ENCODE peak calls at places on chromosomes 6 and 20, in nine cellular contexts. T is aorta, G is lower lobe of right lung, W is Peyer's patch, P is uterus, V is pancreas, B is gastrocnemius medialis, Y is astrocyte of the spinal cord, I is brain microvascular endothelial cell. Q is an unnamed sample.
A peak's percentile ranks its signal among the peaks of the same experiment; 100 is the strongest.

GRCh38 chr6:121485359-121485809 is 49.9 kb downstream of the GJA1 start:
- DNase-seq in I (no peak), G (no peak), W (no peak), P (no peak), T (no peak), V (no peak), B (no peak), Y (peak; percentile 16), Q (no peak)

GRCh38 chr20:23585808-23586734 is 17.8 kb upstream of the CST9L start:
- DNase-seq in G (no peak), I (no peak), V (no peak), B (no peak), T (no peak), P (no peak), Y (no peak), W (no peak), Q (no peak)

GRCh38 chr6:36241728-36242127 is 28.1 kb upstream of the PNPLA1 start:
- DNase-seq in I (no peak), Y (no peak), P (no peak), G (no peak), V (no peak), W (no peak), T (no peak), B (no peak), Q (peak; percentile 45)

GRCh38 chr6:3075522-3076113 is 7.3 kb downstream of the RIPK1 start:
- DNase-seq in B (no peak), V (no peak), Y (peak; percentile 12), W (no peak), P (no peak), G (no peak), T (no peak), I (no peak), Q (no peak)

GRCh38 chr6:2999005-2999620 is 581 bp upstream of the NQO2 start:
- DNase-seq in V (no peak), G (peak; percentile 82), T (no peak), Y (no peak), P (no peak), I (peak; percentile 79), B (no peak), W (peak; percentile 93), Q (no peak)

GRCh38 chr20:41258489-41258888 is 59.0 kb downstream of the ZHX3 start:
- DNase-seq in G (no peak), I (peak; percentile 20), W (no peak), B (no peak), T (no peak), P (no peak), V (no peak), Y (no peak), Q (no peak)

GRCh38 chr20:10447028-10447427 is 11.9 kb downstream of the SLX4IP start:
- DNase-seq in I (peak; percentile 66), T (no peak), G (no peak), P (no peak), W (peak; percentile 59), Y (peak; percentile 79), V (no peak), B (no peak), Q (peak; percentile 83)

GRCh38 chr6:31622678-31623077 is 2.2 kb downstream of the PRRC2A start:
- DNase-seq in W (no peak), P (no peak), V (no peak), T (no peak), B (no peak), Y (no peak), I (no peak), G (peak; percentile 66), Q (no peak)

GRCh38 chr6:125124250-125124777 is 29.3 kb upstream of the TPD52L1 start:
- DNase-seq in V (no peak), Y (peak; percentile 34), P (no peak), G (no peak), B (no peak), T (no peak), W (no peak), I (no peak), Q (no peak)

GRCh38 chr20:63223121-63223825 is 7.3 kb upstream of the YTHDF1 start:
- DNase-seq in P (no peak), I (no peak), B (no peak), G (peak; percentile 41), Y (peak; percentile 35), V (no peak), T (no peak), W (peak; percentile 68), Q (peak; percentile 35)

GRCh38 chr6:70459235-70459634 is 45.9 kb downstream of the FAM135A start:
- DNase-seq in T (no peak), I (no peak), Y (no peak), V (no peak), P (no peak), G (no peak), B (no peak), W (no peak), Q (no peak)

GRCh38 chr6:154341876-154342275 is 14.7 kb downstream of the IPCEF1 start:
- DNase-seq in Y (no peak), P (no peak), I (no peak), W (no peak), T (no peak), G (no peak), B (no peak), V (no peak), Q (no peak)

GRCh38 chr20:50744143-50744792 is 12.9 kb downstream of the PARD6B start:
- DNase-seq in V (peak; percentile 77), P (peak; percentile 87), I (peak; percentile 84), Y (peak; percentile 90), T (peak; percentile 71), G (no peak), W (peak; percentile 79), B (peak; percentile 85), Q (no peak)

GRCh38 chr6:105553174-105553573 is 150.3 kb upstream of the PREP start:
- DNase-seq in I (no peak), T (no peak), G (no peak), B (no peak), Y (no peak), W (peak; percentile 63), V (no peak), P (no peak), Q (no peak)

GRCh38 chr20:4613718-4614620 is 107.7 kb upstream of the PRND start:
- DNase-seq in T (peak; percentile 69), P (peak; percentile 53), B (peak; percentile 60), W (peak; percentile 92), V (no peak), I (peak; percentile 44), Y (peak; percentile 73), G (no peak), Q (peak; percentile 46)

GRCh38 chr20:2687514-2687913 is 5.1 kb upstream of the EBF4 start:
- DNase-seq in Y (no peak), T (no peak), W (no peak), B (no peak), I (no peak), G (no peak), P (no peak), V (no peak), Q (no peak)

GRCh38 chr20:46438156-46438750 is 31.8 kb upstream of the ELMO2 start:
- DNase-seq in P (no peak), V (no peak), T (no peak), B (no peak), G (no peak), Y (peak; percentile 11), W (no peak), I (peak; percentile 47), Q (peak; percentile 36)

GRCh38 chr6:45812937-45813336 is 202.7 kb downstream of the CLIC5 start:
- DNase-seq in B (no peak), P (no peak), I (no peak), G (no peak), T (no peak), V (no peak), Y (no peak), W (no peak), Q (no peak)

GRCh38 chr6:41779793-41780622 is at the start of gene FRS3:
- DNase-seq in G (peak; percentile 99), B (peak; percentile 98), V (peak; percentile 98), W (peak; percentile 99), P (peak; percentile 98), T (peak; percentile 99), I (peak; percentile 84), Y (peak; percentile 95), Q (peak; percentile 94)

GRCh38 chr6:145929037-145929633 is 35.0 kb downstream of the SHPRH start:
- DNase-seq in Y (peak; percentile 67), I (peak; percentile 34), W (no peak), P (no peak), T (no peak), G (no peak), B (no peak), V (no peak), Q (peak; percentile 27)
- H3K4me3 ChIP-seq in Y (no peak overlapping the region), I (no peak overlapping the region), W (no peak overlapping the region), P (no peak overlapping the region), T (no peak overlapping the region), G (no peak overlapping the region), B (no peak overlapping the region), V (no peak overlapping the region), Q (no peak overlapping the region)

GRCh38 chr6:5003604-5004372 is at the start of gene RPP40:
- DNase-seq in P (peak; percentile 97), V (peak; percentile 96), I (peak; percentile 97), Y (peak; percentile 98), T (peak; percentile 98), B (peak; percentile 95), W (peak; percentile 99), G (peak; percentile 97), Q (peak; percentile 94)

GRCh38 chr6:5007531-5007930 is 3.7 kb upstream of the RPP40 start:
- DNase-seq in G (no peak), I (no peak), W (no peak), T (no peak), P (no peak), Y (no peak), B (no peak), V (no peak), Q (no peak)

GRCh38 chr6:4999586-4999985 is 4.3 kb downstream of the RPP40 start:
- DNase-seq in V (no peak), I (no peak), Y (no peak), P (no peak), T (no peak), B (no peak), W (no peak), G (no peak), Q (no peak)

GRCh38 chr6:5006182-5006581 is 2.3 kb upstream of the RPP40 start:
- DNase-seq in G (no peak), P (no peak), T (no peak), V (no peak), I (no peak), Y (no peak), W (no peak), B (no peak), Q (no peak)

GRCh38 chr6:5004373-5005037 is 668 bp upstream of the RPP40 start:
- DNase-seq in P (no peak), B (no peak), Y (no peak), T (no peak), I (no peak), W (no peak), V (no peak), G (no peak), Q (no peak)
- H3K4me3 ChIP-seq in P (peak overlapping the region; percentile 50), B (peak overlapping the region; percentile 72), Y (peak overlapping the region; percentile 72), T (peak overlapping the region; percentile 8), I (peak overlapping the region; percentile 79), W (peak overlapping the region; percentile 77), V (peak overlapping the region; percentile 50), G (peak overlapping the region; percentile 88), Q (peak overlapping the region; percentile 79)

GRCh38 chr20:57448764-57449354 is 57.7 kb downstream of the RBM38 start:
- DNase-seq in G (no peak), T (no peak), Y (no peak), B (no peak), V (no peak), P (no peak), I (no peak), W (no peak), Q (no peak)
- H3K4me3 ChIP-seq in G (no peak overlapping the region), T (no peak overlapping the region), Y (no peak overlapping the region), B (no peak overlapping the region), V (no peak overlapping the region), P (no peak overlapping the region), I (no peak overlapping the region), W (no peak overlapping the region), Q (no peak overlapping the region)

GRCh38 chr6:28673800-28674671 is 148.4 kb downstream of the GPX5 start:
- DNase-seq in W (no peak), T (no peak), V (no peak), B (no peak), P (no peak), Y (peak; percentile 71), G (no peak), I (peak; percentile 78), Q (no peak)
- H3K4me3 ChIP-seq in W (no peak overlapping the region), T (no peak overlapping the region), V (no peak overlapping the region), B (no peak overlapping the region), P (no peak overlapping the region), Y (peak overlapping the region; percentile 54), G (no peak overlapping the region), I (peak overlapping the region; percentile 65), Q (no peak overlapping the region)